ENCODE peak calls at places on chromosomes 6 and 20, in eight cellular contexts. F is SK-N-SH, E is body of pancreas, U is lung, G is breast epithelium, Z is heart left ventricle, D is heart right ventricle, O is type B pancreatic cell. V is an unnamed sample.

GRCh38 chr20:31669876-31670275 is 32.2 kb downstream of the COX4I2 start:
- DNase-seq in F (no peak), E (no peak), U (no peak), G (no peak), Z (no peak), D (no peak), O (no peak), V (no peak)

GRCh38 chr6:144468709-144469108 is 183.6 kb downstream of the UTRN start:
- DNase-seq in F (no peak), E (no peak), U (no peak), G (no peak), Z (no peak), D (no peak), O (no peak), V (no peak)

GRCh38 chr20:20946122-20946759 is 159.9 kb downstream of the LINC00237 start:
- DNase-seq in F (no peak), E (no peak), U (no peak), G (no peak), Z (no peak), D (no peak), O (no peak), V (no peak)

GRCh38 chr6:87102296-87102695 is 7.4 kb upstream of the CGA start:
- DNase-seq in F (no peak), E (no peak), U (no peak), G (no peak), Z (no peak), D (peak), O (no peak), V (no peak)

GRCh38 chr20:62792182-62792939 is 3.9 kb upstream of the MRGBP start:
- DNase-seq in F (no peak), E (no peak), U (no peak), G (no peak), Z (no peak), D (no peak), O (no peak), V (no peak)

GRCh38 chr6:87925373-87926060 is 122.1 kb upstream of the SPACA1 start:
- DNase-seq in F (no peak), E (no peak), U (no peak), G (no peak), Z (no peak), D (no peak), O (no peak), V (no peak)

GRCh38 chr6:46186583-46186982 is 15.8 kb upstream of the ENPP5 start:
- DNase-seq in F (no peak), E (no peak), U (no peak), G (no peak), Z (no peak), D (no peak), O (no peak), V (no peak)

GRCh38 chr6:82589509-82590206 is 226.0 kb downstream of the TPBG start:
- DNase-seq in F (peak), E (no peak), U (no peak), G (no peak), Z (no peak), D (no peak), O (no peak), V (no peak)

GRCh38 chr6:148629197-148629909 is 117.5 kb upstream of the UST start:
- DNase-seq in F (no peak), E (no peak), U (no peak), G (no peak), Z (no peak), D (no peak), O (no peak), V (no peak)

GRCh38 chr6:169912266-169913095 is 161.1 kb downstream of the ERMARD start:
- DNase-seq in F (no peak), E (no peak), U (no peak), G (no peak), Z (no peak), D (no peak), O (no peak), V (no peak)

GRCh38 chr20:3805594-3806264 is 9.6 kb downstream of the CDC25B start:
- DNase-seq in F (no peak), E (no peak), U (no peak), G (no peak), Z (no peak), D (no peak), O (no peak), V (no peak)

GRCh38 chr6:1170793-1171192 is 141.1 kb upstream of the FOXQ1 start:
- DNase-seq in F (no peak), E (peak), U (no peak), G (no peak), Z (no peak), D (no peak), O (no peak), V (no peak)

GRCh38 chr6:70412797-70413113 is 553 bp upstream of the FAM135A start:
- DNase-seq in F (no peak), E (no peak), U (peak), G (no peak), Z (no peak), D (no peak), O (no peak), V (no peak)

GRCh38 chr6:3623451-3624267 is 127.9 kb downstream of the PXDC1 start:
- DNase-seq in F (no peak), E (no peak), U (no peak), G (peak), Z (no peak), D (no peak), O (peak), V (no peak)

GRCh38 chr20:17747431-17747846 is 47.7 kb downstream of the BANF2 start:
- DNase-seq in F (no peak), E (peak), U (no peak), G (no peak), Z (no peak), D (no peak), O (no peak), V (no peak)

GRCh38 chr20:57108218-57108617 is 158.2 kb downstream of the BMP7 start:
- DNase-seq in F (no peak), E (no peak), U (no peak), G (no peak), Z (no peak), D (no peak), O (no peak), V (no peak)

GRCh38 chr6:146905313-146905712 is 298.9 kb upstream of the STXBP5 start:
- DNase-seq in F (peak), E (peak), U (no peak), G (peak), Z (no peak), D (no peak), O (no peak), V (no peak)

GRCh38 chr20:16551601-16552419 is 21.4 kb downstream of the KIF16B start:
- DNase-seq in F (no peak), E (no peak), U (no peak), G (no peak), Z (no peak), D (no peak), O (no peak), V (no peak)

GRCh38 chr20:52799130-52799529 is 173.0 kb upstream of the TSHZ2 start:
- DNase-seq in F (no peak), E (no peak), U (no peak), G (no peak), Z (no peak), D (no peak), O (no peak), V (no peak)

DNA sequence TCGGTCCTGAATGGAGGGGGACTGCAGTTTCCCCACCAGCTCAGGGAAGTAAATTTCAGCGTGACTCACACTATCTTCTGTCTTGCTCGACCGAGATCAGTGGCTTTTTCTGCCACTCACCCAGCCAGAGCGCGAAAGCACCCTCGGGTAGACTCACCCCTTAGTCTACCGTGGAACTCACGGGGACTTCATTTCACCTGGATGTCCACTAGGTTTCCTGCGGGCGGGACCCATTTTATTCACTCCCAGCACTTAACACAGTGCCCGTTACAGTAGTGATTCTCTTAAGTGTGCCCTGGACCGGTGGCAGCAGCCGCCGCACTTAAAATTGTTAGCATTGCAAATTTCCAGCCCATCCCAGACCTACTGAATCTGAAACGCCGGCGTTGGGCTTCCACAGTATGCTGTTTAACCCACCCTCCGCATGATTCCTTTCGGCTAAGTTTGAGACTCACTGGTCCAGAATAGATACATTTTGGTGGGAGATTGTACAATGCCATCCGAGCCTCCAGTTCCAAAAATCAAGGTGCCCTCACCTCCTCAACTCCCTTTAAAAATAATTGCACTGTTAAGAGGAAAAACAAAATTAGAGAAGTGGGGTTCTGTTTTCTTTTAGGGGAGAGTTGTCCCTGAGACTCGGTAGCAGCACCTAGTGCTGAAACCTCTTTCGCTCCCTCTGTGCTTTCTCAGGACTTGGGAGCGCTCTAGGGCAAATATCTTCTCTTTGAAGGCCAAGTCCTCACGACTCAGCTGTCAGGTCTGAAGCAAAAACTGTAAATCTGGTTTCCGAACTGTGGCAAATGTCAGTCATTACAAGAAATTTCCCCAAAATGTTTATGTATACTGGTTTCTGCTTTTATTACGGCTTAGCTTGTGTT is 1.0 kb downstream of the SMPDL3A start:
- DNase-seq in F (peak), E (peak), U (peak), G (no peak), Z (no peak), D (no peak), O (no peak), V (no peak)
- TF ChIP-seq CTCF in F (no peak), E (no peak), U (no peak), G (no peak), Z (no peak), D (no peak), O (peak), V (no peak)

DNA sequence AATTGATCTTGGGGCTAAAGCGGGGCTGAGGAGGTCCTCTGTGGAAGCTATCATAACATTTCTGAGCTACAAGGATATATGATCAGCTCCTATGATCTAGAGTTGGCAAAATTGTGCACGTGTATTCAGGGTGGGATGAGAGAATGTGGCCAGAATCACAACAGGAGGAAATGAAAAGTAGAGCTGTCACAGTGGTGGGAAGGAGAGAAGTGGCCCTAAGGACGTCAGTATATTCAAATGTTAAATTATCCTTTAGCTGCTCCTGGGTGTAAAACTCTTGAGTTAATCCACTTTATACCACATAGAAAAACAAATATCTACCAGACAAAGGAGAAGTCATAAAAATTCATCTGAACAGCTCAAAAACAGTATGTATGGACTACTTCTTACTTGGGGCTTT is 14.8 kb upstream of the POPDC3 start:
- DNase-seq in F (no peak), E (no peak), U (no peak), G (no peak), Z (no peak), D (no peak), O (no peak), V (no peak)
- TF ChIP-seq CTCF in F (no peak), E (no peak), U (no peak), G (no peak), Z (no peak), D (no peak), O (no peak), V (no peak)

GRCh38 chr6:29861521-29862255 is 34.1 kb downstream of the HLA-G start:
- DNase-seq in F (no peak), E (no peak), U (no peak), G (no peak), Z (no peak), D (no peak), O (no peak), V (no peak)
- TF ChIP-seq CTCF in F (no peak), E (no peak), U (no peak), G (no peak), Z (no peak), D (no peak), O (no peak), V (no peak)

GRCh38 chr6:32622545-32623401 is 14.4 kb upstream of the HLA-DQA1 start:
- DNase-seq in F (peak), E (no peak), U (no peak), G (no peak), Z (no peak), D (no peak), O (no peak), V (no peak)
- TF ChIP-seq CTCF in F (peak), E (no peak), U (no peak), G (no peak), Z (peak), D (peak), O (peak), V (no peak)

GRCh38 chr20:37120497-37120896 is 24.7 kb upstream of the RBL1 start:
- DNase-seq in F (no peak), E (no peak), U (no peak), G (no peak), Z (no peak), D (no peak), O (no peak), V (no peak)
- TF ChIP-seq CTCF in F (no peak), E (no peak), U (no peak), G (no peak), Z (no peak), D (no peak), O (no peak), V (no peak)

GRCh38 chr6:161101517-161101916 is 109.9 kb downstream of the MAP3K4 start:
- DNase-seq in F (peak), E (no peak), U (no peak), G (no peak), Z (no peak), D (no peak), O (no peak), V (no peak)
- TF ChIP-seq CTCF in F (peak), E (no peak), U (no peak), G (no peak), Z (peak), D (no peak), O (peak), V (no peak)

GRCh38 chr20:43507150-43508080 is at the start of gene L3MBTL1:
- DNase-seq in F (peak), E (peak), U (peak), G (no peak), Z (peak), D (no peak), O (peak), V (no peak)
- TF ChIP-seq CTCF in F (no peak), E (no peak), U (no peak), G (no peak), Z (no peak), D (no peak), O (peak), V (no peak)

GRCh38 chr6:168314948-168315347 is 4.6 kb downstream of the DACT2 start:
- DNase-seq in F (no peak), E (peak), U (no peak), G (no peak), Z (no peak), D (no peak), O (no peak), V (no peak)
- TF ChIP-seq CTCF in F (no peak), E (peak), U (no peak), G (peak), Z (peak), D (peak), O (no peak), V (no peak)

GRCh38 chr20:50929299-50930138 is 1.7 kb downstream of the ADNP start:
- DNase-seq in F (peak), E (peak), U (peak), G (peak), Z (peak), D (peak), O (peak), V (peak)

GRCh38 chr20:50931048-50931305 is 260 bp downstream of the ADNP start:
- DNase-seq in F (no peak), E (no peak), U (no peak), G (no peak), Z (no peak), D (no peak), O (no peak), V (no peak)

GRCh38 chr20:50931306-50932015 is at the start of gene ADNP:
- DNase-seq in F (peak), E (peak), U (peak), G (peak), Z (peak), D (peak), O (peak), V (peak)

GRCh38 chr20:50930139-50931047 is 844 bp downstream of the ADNP start:
- DNase-seq in F (peak), E (peak), U (no peak), G (no peak), Z (peak), D (peak), O (no peak), V (no peak)

DNA sequence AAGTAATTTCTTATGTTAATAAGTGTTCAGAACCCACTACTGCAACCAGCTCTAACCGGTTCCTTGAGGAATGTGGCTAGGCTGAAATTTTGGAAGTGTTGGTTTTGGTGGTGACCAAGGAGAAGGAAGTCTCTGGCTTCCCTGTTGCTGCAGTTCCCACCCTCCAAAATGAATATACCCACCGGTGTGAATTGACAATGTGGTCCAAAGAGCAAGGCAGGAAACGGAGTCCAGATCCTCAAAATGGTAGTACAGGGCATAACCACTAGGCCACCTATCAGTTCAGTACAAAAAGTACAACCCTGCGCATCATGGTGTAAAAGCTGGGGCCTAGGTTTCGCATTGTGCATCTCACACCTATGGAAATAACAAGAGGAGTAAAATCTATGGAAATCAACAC is 2.8 kb downstream of the ADNP start:
- DNase-seq in F (no peak), E (no peak), U (no peak), G (no peak), Z (no peak), D (no peak), O (no peak), V (no peak)
- TF ChIP-seq CTCF in F (no peak), E (no peak), U (no peak), G (peak), Z (no peak), D (no peak), O (peak), V (no peak)

V was measured in omental fat pad.